ENCODE peak calls at places on chromosome 17, in seven cellular contexts. X is fibroblast of the aortic adventitia, V is Caco-2, R is BJ, P is Panc1, N is cardiac muscle cell, K is lung. T is an unnamed sample.

GRCh38 chr17:72183194-72183685 is 62.4 kb downstream of the SOX9 start:
- DNase-seq in X (no peak), P (no peak), R (no peak), V (no peak), K (no peak), N (no peak), T (no peak)

GRCh38 chr17:7862692-7863437 is 5.1 kb downstream of the CYB5D1 start:
- DNase-seq in V (no peak), R (no peak), N (peak; percentile 64), P (no peak), X (peak; percentile 71), K (no peak), T (peak; percentile 66)

GRCh38 chr17:3885970-3886369 is 6.9 kb downstream of the CAMKK1 start:
- DNase-seq in R (no peak), X (peak; percentile 44), V (no peak), N (no peak), K (no peak), P (no peak), T (peak; percentile 82)

GRCh38 chr17:19867094-19867653 is 562 bp downstream of the ULK2 start:
- DNase-seq in R (no peak), K (no peak), P (no peak), X (peak; percentile 56), V (peak; percentile 54), N (peak; percentile 81), T (peak; percentile 57)

GRCh38 chr17:33520404-33521032 is 227.4 kb upstream of the ASIC2 start:
- DNase-seq in K (no peak), P (peak; percentile 10), N (peak; percentile 71), V (peak; percentile 70), X (no peak), R (no peak), T (peak; percentile 26)

GRCh38 chr17:73394523-73395450 is 83.0 kb upstream of the CDC42EP4 start:
- DNase-seq in R (no peak), N (no peak), V (no peak), P (no peak), X (no peak), K (no peak), T (no peak)

GRCh38 chr17:29546834-29547233 is 20.0 kb downstream of the ABHD15 start:
- DNase-seq in P (no peak), R (no peak), K (no peak), X (peak; percentile 53), V (no peak), N (no peak), T (no peak)

GRCh38 chr17:35895602-35896001 is 15.4 kb upstream of the CCL5 start:
- DNase-seq in V (no peak), X (peak; percentile 78), P (no peak), R (no peak), K (no peak), N (no peak), T (no peak)

GRCh38 chr17:65389956-65390355 is 171.5 kb downstream of the AXIN2 start:
- DNase-seq in V (no peak), N (no peak), K (peak; percentile 32), X (peak; percentile 46), P (no peak), R (peak; percentile 33), T (peak; percentile 78)

GRCh38 chr17:17171991-17172939 is 33.9 kb downstream of the PLD6 start:
- DNase-seq in X (no peak), K (no peak), P (no peak), N (no peak), V (no peak), R (no peak), T (no peak)

GRCh38 chr17:42403150-42403549 is 14.9 kb upstream of the STAT3 start:
- DNase-seq in K (no peak), X (no peak), V (no peak), R (no peak), N (peak; percentile 49), P (no peak), T (no peak)

GRCh38 chr17:29640981-29641642 is 18.4 kb upstream of the CORO6 start:
- DNase-seq in N (no peak), V (no peak), X (no peak), P (no peak), R (no peak), K (no peak), T (no peak)

GRCh38 chr17:13933597-13934276 is 135.6 kb upstream of the COX10 start:
- DNase-seq in K (no peak), R (no peak), V (no peak), X (no peak), P (no peak), N (no peak), T (no peak)

GRCh38 chr17:8846768-8847211 is 20.7 kb downstream of the PIK3R6 start:
- DNase-seq in N (peak; percentile 86), X (peak; percentile 68), R (no peak), P (no peak), K (no peak), V (peak; percentile 36), T (peak; percentile 65)

GRCh38 chr17:5286846-5287245 is 4.8 kb downstream of the RABEP1 start:
- DNase-seq in X (no peak), V (peak; percentile 68), R (no peak), P (no peak), K (no peak), N (no peak), T (no peak)

GRCh38 chr17:40422990-40423611 is 5.4 kb upstream of the TOP2A start:
- DNase-seq in N (no peak), K (no peak), P (no peak), V (peak; percentile 33), R (no peak), X (no peak), T (no peak)

GRCh38 chr17:7260601-7261376 is 1.5 kb downstream of the CLDN7 start:
- DNase-seq in V (peak; percentile 77), X (no peak), P (no peak), N (peak; percentile 53), K (peak; percentile 79), R (no peak), T (no peak)

GRCh38 chr17:70447588-70447987 is 278.3 kb downstream of the KCNJ2 start:
- DNase-seq in X (no peak), P (no peak), V (no peak), R (no peak), N (no peak), K (no peak), T (no peak)

GRCh38 chr17:66459811-66460270 is 157.4 kb downstream of the PRKCA start:
- DNase-seq in R (peak; percentile 88), V (no peak), K (peak; percentile 58), X (peak; percentile 99), P (peak; percentile 85), N (no peak), T (peak; percentile 99)

GRCh38 chr17:2233441-2233947 is 70.1 kb downstream of the SMG6 start:
- DNase-seq in N (no peak), R (peak; percentile 66), V (no peak), X (no peak), K (no peak), P (no peak), T (peak; percentile 97)

GRCh38 chr17:7704601-7705268 is at the start of gene EFNB3:
- DNase-seq in N (peak; percentile 92), K (no peak), R (no peak), V (no peak), X (peak; percentile 36), P (no peak), T (no peak)

DNA sequence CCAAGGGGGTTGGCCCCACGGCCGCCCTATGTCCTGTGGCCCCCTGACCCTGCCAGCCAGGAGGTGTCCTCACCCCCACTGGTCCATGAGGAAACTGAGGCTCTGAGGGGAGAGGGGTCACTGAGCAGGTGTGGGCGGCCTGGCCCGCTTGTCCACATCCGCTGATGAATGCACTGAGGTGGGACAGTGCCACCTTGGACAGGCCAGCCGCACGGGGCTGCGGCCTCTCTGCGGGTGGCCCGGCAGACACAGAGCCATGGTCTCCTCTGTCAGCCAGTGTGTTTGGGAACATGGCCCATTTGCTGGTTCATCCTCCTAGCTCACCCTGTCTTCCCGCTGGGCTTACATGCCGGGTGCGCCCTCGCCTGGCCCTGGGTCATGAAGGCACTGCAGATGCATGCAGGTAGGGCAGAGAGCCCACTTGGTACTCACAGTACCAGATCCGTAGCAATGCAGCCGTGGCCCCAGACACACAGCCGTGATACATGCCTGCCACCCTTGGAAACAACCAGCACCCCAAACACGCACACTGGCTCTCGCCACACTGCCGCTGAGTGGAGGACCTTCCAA is 93.9 kb downstream of the ENGASE start:
- DNase-seq in X (no peak), N (no peak), K (no peak), V (no peak), P (no peak), R (no peak), T (no peak)
- TF ChIP-seq CTCF in X (no peak), N (no peak), K (no peak), V (no peak), P (no peak), R (no peak), T (no peak)

GRCh38 chr17:38728290-38728831 is 1.8 kb upstream of the CISD3 start:
- DNase-seq in P (no peak), X (no peak), K (no peak), R (no peak), N (no peak), V (no peak), T (no peak)
- H3K4me3 ChIP-seq in P (no peak overlapping the region), X (no peak overlapping the region), K (no peak overlapping the region), R (no peak overlapping the region), N (no peak overlapping the region), V (no peak overlapping the region), T (no peak overlapping the region)

DNA sequence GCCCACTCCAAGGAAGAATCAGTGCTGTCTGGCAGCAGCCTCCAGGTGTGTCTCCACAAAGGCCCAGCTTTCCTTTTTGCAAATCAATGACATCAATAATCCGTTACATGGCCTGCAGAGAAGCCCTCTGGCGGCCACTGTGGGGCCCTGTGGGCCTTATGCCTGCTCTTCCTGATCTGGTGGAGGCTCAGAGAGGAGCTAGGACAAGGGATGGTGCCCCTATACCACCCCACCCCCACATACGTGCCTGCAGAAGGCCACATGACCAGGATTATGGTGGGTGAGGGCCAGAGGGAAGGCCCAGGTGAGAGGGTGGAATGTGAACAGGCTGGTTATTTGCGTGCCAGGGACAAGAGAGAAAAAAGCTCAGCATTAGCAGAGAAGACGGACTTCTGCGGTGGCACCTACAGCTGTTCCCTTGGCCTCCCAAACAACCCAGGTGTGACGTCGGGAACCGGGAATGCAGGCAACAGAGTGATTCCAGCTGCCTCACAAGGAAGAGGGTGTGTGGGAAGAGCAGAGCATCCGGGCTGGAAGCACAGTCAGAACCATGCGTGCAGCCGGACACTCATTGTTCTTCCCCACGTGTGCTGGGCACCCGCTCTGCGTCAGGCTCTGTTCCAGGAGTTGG is 22.5 kb downstream of the EIF4A3 start:
- DNase-seq in K (no peak), N (peak; percentile 49), P (no peak), V (peak; percentile 62), R (no peak), X (peak; percentile 56), T (peak; percentile 84)
- TF ChIP-seq CTCF in K (no peak), N (peak; percentile 52), P (peak; percentile 34), V (peak; percentile 88), R (peak; percentile 38), X (peak; percentile 21), T (peak; percentile 25)

GRCh38 chr17:28384281-28385036 is 13.0 kb downstream of the SARM1 start:
- DNase-seq in K (peak; percentile 84), P (no peak), R (no peak), X (no peak), V (peak; percentile 86), N (peak; percentile 48), T (no peak)
- H3K4me3 ChIP-seq in K (peak overlapping the region; percentile 47), P (peak overlapping the region; percentile 26), R (no peak overlapping the region), X (no peak overlapping the region), V (peak overlapping the region; percentile 52), N (peak overlapping the region; percentile 23), T (no peak overlapping the region)

DNA sequence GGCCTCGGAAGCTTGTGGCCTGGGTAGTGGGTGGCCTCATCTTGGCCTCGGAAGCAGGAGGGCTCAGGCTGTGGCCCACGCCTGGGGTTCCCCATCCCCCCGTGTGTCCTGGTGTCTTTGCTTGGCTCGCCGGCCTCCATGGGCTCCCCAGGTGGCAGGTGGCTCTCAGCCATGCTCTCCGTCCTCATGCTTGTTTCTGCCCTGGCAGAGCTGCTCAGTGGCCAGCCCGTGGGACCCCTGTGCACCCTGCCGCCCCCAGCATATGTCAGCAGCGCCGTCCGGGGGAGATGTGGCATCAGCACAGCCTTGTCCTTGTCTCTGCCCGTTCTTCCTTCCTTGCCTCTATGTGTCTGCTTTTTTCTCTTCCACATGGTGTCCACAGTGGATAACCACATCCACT is 38.5 kb downstream of the TBCD start:
- DNase-seq in X (no peak), V (no peak), N (no peak), K (no peak), R (no peak), P (no peak), T (no peak)
- TF ChIP-seq CTCF in X (no peak), V (no peak), N (no peak), K (no peak), R (no peak), P (no peak), T (no peak)